ENCODE peak calls at places on chromosomes 2 and 18, in eight cellular contexts. P is HCT116, O is HepG2, J is endothelial cell of umbilical vein, F is H1, L is esophagus muscularis mucosa, E is spleen, A is K562. G is an unnamed sample.

GRCh38 chr2:73851274-73851673 is 22.5 kb downstream of the STAMBP start:
- DNase-seq in O (no peak), F (no peak), P (peak), E (no peak), J (no peak), A (no peak), L (no peak), G (peak)

GRCh38 chr2:204497855-204498254 is 47.4 kb upstream of the PARD3B start:
- DNase-seq in L (no peak), A (no peak), E (no peak), P (no peak), F (no peak), J (no peak), O (no peak), G (no peak)

GRCh38 chr2:238097988-238098853 is 1.9 kb upstream of the ESPNL start:
- DNase-seq in E (no peak), F (peak), P (peak), L (peak), A (peak), O (no peak), J (peak), G (peak)

GRCh38 chr2:119484834-119485233 is 39.4 kb downstream of the SCTR start:
- DNase-seq in J (no peak), O (no peak), A (no peak), F (no peak), E (no peak), P (no peak), L (peak), G (no peak)

GRCh38 chr2:220053919-220054318 is 426.5 kb downstream of the SLC4A3 start:
- DNase-seq in A (peak), F (no peak), O (no peak), L (no peak), E (no peak), P (peak), J (no peak), G (no peak)

GRCh38 chr2:199466704-199467461 is 9.1 kb upstream of the SATB2 start:
- DNase-seq in L (no peak), A (no peak), E (no peak), P (no peak), J (no peak), O (no peak), F (no peak), G (peak)

GRCh38 chr2:20589975-20590703 is 60.8 kb downstream of the HS1BP3 start:
- DNase-seq in J (no peak), A (no peak), L (no peak), P (no peak), O (no peak), F (no peak), E (peak), G (peak)

GRCh38 chr2:14451312-14451711 is 181.2 kb upstream of the LRATD1 start:
- DNase-seq in J (no peak), P (no peak), F (no peak), A (no peak), O (no peak), E (no peak), L (no peak), G (no peak)

GRCh38 chr2:237618449-237618848 is 8.9 kb upstream of the LRRFIP1 start:
- DNase-seq in F (no peak), E (no peak), J (no peak), P (no peak), A (no peak), O (no peak), L (no peak), G (no peak)

GRCh38 chr2:10413488-10413887 is 34.6 kb downstream of the ODC1 start:
- DNase-seq in P (no peak), A (no peak), L (no peak), E (no peak), F (no peak), O (no peak), J (no peak), G (no peak)

GRCh38 chr2:151851761-151852160 is 23.5 kb upstream of the ARL5A start:
- DNase-seq in O (peak), J (no peak), A (no peak), E (no peak), F (no peak), L (no peak), P (no peak), G (no peak)

GRCh38 chr2:80515961-80516360 is 211.4 kb upstream of the LRRTM1 start:
- DNase-seq in J (no peak), F (no peak), O (no peak), E (no peak), L (no peak), P (no peak), A (no peak), G (no peak)

GRCh38 chr2:69139778-69140177 is 126.8 kb downstream of the ANTXR1 start:
- DNase-seq in P (no peak), O (no peak), J (no peak), L (no peak), E (no peak), A (no peak), F (no peak), G (no peak)

GRCh38 chr2:209423562-209424541 is at the start of gene MAP2:
- DNase-seq in O (peak), L (no peak), P (peak), E (peak), A (peak), J (peak), F (peak), G (peak)
- TF ChIP-seq POLR2AphosphoS5 in O (no peak), L (peak), P (peak), E (peak), A (no peak), J (peak), F (no peak), G (no peak)

GRCh38 chr2:108288534-108289106 is at the start of gene SULT1C2:
- DNase-seq in O (peak), L (no peak), E (no peak), J (no peak), F (peak), P (peak), A (no peak), G (no peak)
- TF ChIP-seq POLR2A in O (peak), L (no peak), E (no peak), J (no peak), F (peak), P (no peak), A (no peak), G (no peak)

DNA sequence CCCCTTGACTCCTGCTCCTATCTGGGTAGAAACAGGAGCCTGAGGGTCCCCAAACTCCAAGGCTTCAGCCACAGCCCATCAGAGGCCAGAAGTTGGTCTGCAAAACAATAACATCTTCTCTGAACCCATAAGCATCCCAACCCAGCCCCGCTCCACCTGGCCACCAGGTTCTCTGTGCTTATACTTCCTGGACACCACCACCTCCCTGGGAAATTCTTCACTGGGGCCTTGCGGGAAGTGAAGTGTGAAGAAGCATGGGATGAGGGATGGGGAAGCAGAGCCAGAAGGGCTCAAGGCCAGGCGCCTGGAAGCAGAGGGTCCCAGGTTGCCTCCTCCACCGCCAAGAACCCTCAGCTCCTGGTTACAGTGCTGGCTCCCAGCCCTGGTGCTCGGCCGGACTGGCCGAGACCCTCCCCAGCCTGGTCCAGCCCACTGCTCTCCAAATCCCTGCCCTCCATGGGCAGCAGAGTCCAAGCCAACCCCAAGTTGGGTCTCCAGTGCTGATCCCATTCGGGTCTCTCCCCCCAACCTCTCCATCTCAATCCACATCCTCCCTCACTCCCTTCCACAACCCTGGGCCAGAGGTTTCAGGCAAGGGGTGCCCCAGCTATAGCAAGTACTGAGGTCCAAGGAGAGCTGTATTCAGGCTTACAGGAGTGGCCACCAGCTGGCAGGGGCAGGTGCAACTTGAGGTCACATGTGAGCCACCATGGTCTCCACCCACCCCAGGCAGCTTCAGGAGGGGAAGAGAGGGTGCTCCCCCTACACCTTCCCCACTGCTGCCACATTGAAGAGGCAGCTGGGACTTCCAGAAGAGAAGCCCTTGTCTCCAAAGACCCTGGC is 60.7 kb downstream of the TNS1 start:
- DNase-seq in L (no peak), P (no peak), A (no peak), O (no peak), J (no peak), E (peak), F (no peak), G (no peak)
- TF ChIP-seq POLR2AphosphoS5 in L (peak), P (no peak), A (no peak), O (no peak), J (no peak), E (peak), F (no peak), G (no peak)

DNA sequence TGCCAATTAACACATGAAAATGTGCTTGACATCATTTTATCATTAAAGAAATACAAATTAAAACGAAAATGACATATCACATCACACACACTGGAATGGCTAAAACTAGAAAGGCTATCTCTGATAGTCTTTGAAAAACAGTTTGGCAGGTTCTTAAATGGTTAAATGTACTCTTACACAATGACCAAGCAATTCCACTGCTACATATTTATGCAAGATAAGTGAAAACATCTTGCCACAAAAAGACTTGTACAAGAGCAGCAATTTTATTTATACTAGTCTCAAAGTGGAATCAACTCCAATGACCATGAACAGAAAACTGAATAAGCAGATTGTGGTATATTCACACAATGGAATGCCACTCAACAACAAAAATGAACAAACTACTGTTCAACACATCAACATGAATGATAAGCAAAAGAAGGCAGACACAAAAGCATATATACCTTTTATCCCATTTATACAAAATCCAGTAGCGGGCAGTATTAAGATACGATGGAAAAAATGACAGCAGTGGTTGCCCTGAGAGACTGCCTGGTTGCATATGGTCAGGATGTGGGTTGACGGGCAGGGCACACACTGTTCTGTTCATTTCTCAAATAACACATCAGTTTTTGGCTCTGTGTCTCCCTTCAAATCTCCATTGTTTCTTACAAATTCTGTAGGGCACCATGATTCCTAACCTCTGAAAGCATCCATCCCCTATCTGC is 25.3 kb downstream of the SP100 start:
- DNase-seq in E (peak), L (no peak), F (no peak), O (no peak), A (no peak), J (peak), P (no peak), G (peak)
- TF ChIP-seq POLR2A in E (no peak), L (no peak), F (no peak), O (no peak), A (no peak), J (no peak), P (no peak), G (peak)

DNA sequence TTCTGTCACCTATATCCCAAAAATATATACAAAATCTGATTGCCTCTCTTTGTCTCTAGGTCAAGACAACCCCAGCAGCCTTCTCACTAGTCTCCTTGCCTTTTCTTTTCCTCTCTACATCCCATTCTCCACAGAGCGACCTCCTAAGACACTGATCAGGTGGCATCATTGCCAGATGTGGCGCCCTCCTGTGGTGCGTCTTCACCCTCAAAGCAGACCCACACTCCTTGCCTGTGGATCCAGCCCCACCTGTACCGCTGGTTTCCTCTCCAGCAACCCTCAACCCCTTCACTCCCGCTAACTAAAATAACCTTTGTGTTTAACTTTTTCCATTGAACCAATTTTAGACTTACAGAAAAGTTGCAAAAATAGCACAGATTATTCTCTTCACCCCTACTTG is 273.3 kb downstream of the GLI2 start:
- DNase-seq in O (no peak), P (peak), L (no peak), J (no peak), A (peak), F (no peak), E (no peak), G (no peak)
- TF ChIP-seq POLR2AphosphoS5 in O (no peak), P (no peak), L (no peak), J (no peak), A (no peak), F (no peak), E (no peak), G (no peak)

GRCh38 chr2:230986520-230987136 is 9.3 kb upstream of the SPATA3 start:
- DNase-seq in J (peak), A (no peak), P (no peak), F (no peak), L (no peak), E (no peak), O (no peak), G (no peak)
- TF ChIP-seq POLR2A in J (no peak), A (no peak), P (no peak), F (no peak), L (no peak), E (no peak), O (no peak), G (no peak)

DNA sequence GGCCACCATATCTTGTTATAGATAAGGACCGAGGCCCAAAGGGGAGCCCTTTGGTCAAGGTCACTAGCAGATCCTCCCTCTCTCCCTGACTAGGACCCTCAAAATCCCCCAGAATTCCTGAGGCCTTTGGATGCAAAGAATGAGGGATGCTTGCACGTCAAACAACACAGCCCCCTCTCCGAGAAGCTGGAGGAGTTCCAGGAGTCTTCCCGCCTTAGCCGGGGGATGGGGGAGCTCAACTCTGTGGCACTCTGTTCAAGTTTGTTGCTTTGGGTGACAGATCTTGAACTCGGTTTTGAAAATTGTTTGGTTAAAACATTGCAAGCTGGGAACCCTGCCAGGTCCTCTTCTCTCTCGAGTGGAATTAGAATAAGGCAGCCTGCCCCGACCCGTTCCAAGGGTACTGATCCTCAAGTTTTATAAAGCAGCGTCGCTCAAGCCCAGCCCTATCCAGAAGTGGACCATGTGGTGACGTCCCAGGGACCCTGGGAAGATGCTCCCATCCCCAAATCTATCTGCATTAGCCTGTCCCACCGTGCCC is 244.1 kb downstream of the LOXHD1 start:
- DNase-seq in E (no peak), J (no peak), F (no peak), P (no peak), A (no peak), O (no peak), L (no peak), G (no peak)
- TF ChIP-seq POLR2AphosphoS5 in E (no peak), J (no peak), F (no peak), P (no peak), A (no peak), O (no peak), L (no peak), G (no peak)

DNA sequence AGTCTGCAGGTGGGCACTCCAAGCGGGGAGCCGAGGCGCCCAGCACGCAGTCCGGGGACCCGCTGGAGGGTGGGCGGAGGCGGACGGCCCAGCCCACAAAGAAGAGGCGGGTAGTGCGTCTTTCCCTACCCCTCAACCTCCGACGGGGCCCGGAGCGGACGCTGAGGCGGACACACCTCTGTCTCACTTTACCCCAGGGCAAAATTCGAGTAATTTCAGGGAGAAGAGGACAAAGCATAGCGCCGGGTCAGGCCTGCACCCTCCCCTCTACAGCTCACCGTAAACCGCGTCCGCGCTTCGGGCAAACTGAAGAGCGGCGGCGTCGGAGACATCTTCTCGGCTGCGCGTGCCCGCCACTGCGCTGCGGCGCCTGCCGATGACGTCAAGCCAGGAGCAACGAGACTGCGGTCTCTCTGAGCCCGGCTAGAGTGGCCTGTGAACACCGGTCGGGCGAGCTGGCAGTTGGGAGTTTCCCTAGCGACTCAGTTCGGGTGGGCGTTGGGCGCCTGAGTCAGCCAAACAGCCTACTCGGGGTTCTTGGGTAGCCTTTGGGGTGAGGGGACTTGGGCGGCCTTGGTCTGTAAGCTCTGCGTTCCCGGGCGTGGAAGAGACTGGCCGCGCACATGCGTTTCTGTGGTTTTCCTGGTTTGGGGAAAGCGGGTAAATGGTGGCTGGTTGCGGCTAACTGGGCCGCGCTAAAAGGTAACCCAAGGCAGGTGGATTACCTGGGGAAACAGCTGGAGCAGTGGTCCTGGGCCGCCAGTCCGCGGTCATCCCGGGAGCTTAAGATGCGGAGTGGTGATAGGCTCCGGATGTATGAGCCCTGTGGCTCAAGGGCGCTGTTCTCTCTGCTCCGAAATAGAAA is at the start of gene THOC1:
- DNase-seq in A (peak), L (peak), J (peak), F (peak), E (peak), P (peak), O (peak), G (peak)
- TF ChIP-seq POLR2A in A (peak), L (peak), J (peak), F (peak), E (peak), P (peak), O (peak), G (peak)

G was measured in transverse colon.